ENCODE peak calls at places on chromosomes 16 and 17, in five cellular contexts. T, P, V, E and G are unnamed samples.

GRCh38 chr16:84718-85452 is 6.9 kb downstream of the MPG start:
- DNase-seq in T (no peak), P (peak; percentile 80), V (peak; percentile 96), E (peak; percentile 96), G (peak; percentile 96)

GRCh38 chr17:40107266-40107980 is 7.0 kb upstream of the NR1D1 start:
- DNase-seq in T (no peak), P (peak; percentile 41), V (peak; percentile 60), E (no peak), G (peak; percentile 92)

GRCh38 chr17:8138672-8139371 is 13.4 kb downstream of the PER1 start:
- DNase-seq in T (peak; percentile 95), P (peak; percentile 95), V (peak; percentile 95), E (peak; percentile 98), G (peak; percentile 93)

GRCh38 chr17:39867084-39867890 is 715 bp upstream of the ZPBP2 start:
- DNase-seq in T (peak; percentile 22), P (no peak), V (no peak), E (no peak), G (no peak)

GRCh38 chr17:45147102-45147580 is 1.1 kb upstream of the HEXIM1 start:
- DNase-seq in T (no peak), P (no peak), V (no peak), E (peak; percentile 62), G (peak; percentile 87)

GRCh38 chr17:49631496-49631895 is 46.4 kb downstream of the SPOP start:
- DNase-seq in T (no peak), P (no peak), V (no peak), E (no peak), G (no peak)

GRCh38 chr16:21167360-21167759 is 8.9 kb downstream of the LDAF1 start:
- DNase-seq in T (no peak), P (no peak), V (no peak), E (peak; percentile 98), G (no peak)

GRCh38 chr17:35807371-35808144 is 1.7 kb upstream of the TAF15 start:
- DNase-seq in T (no peak), P (no peak), V (no peak), E (peak; percentile 74), G (no peak)

GRCh38 chr16:1731603-1732002 is 25.6 kb downstream of the MAPK8IP3 start:
- DNase-seq in T (no peak), P (no peak), V (no peak), E (no peak), G (no peak)

GRCh38 chr16:1732071-1732470 is 26.1 kb downstream of the MAPK8IP3 start:
- DNase-seq in T (no peak), P (no peak), V (no peak), E (no peak), G (no peak)

GRCh38 chr16:1734123-1734522 is 28.1 kb downstream of the MAPK8IP3 start:
- DNase-seq in T (no peak), P (no peak), V (no peak), E (no peak), G (no peak)

GRCh38 chr16:1731073-1731472 is 25.1 kb downstream of the MAPK8IP3 start:
- DNase-seq in T (no peak), P (no peak), V (no peak), E (no peak), G (no peak)

GRCh38 chr16:1734816-1735215 is 28.8 kb downstream of the MAPK8IP3 start:
- DNase-seq in T (no peak), P (no peak), V (no peak), E (no peak), G (no peak)
- H3K4me3 ChIP-seq in T (no peak overlapping the region), P (no peak overlapping the region), V (no peak overlapping the region), E (no peak overlapping the region), G (no peak overlapping the region)

GRCh38 chr16:30369091-30369937 is 980 bp downstream of the TBC1D10B start:
- DNase-seq in T (no peak), P (peak; percentile 63), V (no peak), E (no peak), G (peak; percentile 38)
- TF ChIP-seq POLR2A in T (no peak), P (peak; percentile 39), V (no peak), E (no peak), G (no peak)

GRCh38 chr17:76869878-76870714 is 1.9 kb downstream of the MGAT5B start:
- DNase-seq in T (no peak), P (no peak), V (no peak), E (peak; percentile 12), G (peak; percentile 37)
- H3K4me3 ChIP-seq in T (no peak overlapping the region), P (no peak overlapping the region), V (no peak overlapping the region), E (no peak overlapping the region), G (no peak overlapping the region)

DNA sequence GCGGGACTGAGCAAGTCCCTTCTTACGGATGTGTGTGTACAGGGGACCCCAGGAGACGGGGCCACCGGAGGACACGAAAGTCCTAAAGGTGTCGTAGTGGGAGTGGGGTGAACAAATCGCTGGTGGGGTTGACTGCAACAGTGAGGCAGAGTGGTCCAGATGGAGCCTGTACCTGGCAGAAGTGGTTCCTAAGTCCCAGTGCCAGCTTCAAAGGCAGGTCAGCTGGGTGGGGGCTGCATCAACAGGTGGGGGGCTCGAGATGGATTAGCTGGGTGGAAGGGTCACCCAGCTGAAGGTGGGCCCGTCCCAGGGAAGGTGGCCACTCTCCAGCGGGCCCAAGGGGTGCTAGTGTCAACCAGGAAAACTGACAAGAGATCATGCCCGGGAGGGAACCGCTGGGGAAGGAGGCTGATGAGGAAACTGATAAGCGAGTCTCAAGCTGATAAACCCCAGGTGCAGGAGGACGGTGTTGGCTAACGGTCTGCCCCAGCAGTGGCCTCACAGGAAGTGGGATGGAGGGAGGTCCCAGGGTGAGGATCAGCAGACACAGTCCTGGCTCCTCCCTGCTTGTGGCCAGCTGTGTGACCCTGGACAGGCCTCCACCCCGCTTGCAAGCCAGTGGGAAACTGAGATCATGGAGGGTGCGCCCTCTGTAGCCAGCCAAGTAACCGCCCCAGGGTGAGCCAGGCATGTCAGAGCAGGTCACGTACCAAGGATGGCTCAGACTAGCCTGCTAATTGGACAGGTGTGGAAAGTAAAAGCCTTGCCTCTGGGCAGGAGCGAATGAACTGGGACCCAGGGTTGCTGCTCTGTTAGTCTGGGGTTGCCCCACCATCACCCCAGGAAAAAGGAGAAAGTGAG is 1.0 kb downstream of the ORAI3 start:
- DNase-seq in T (peak; percentile 94), P (peak; percentile 98), V (peak; percentile 71), E (peak; percentile 80), G (peak; percentile 94)
- TF ChIP-seq POLR2A in T (no peak), P (peak; percentile 99), V (peak; percentile 51), E (peak; percentile 59), G (peak; percentile 55)

GRCh38 chr17:18281815-18282214 is 21.4 kb downstream of the MIEF2 start:
- DNase-seq in T (no peak), P (no peak), V (no peak), E (no peak), G (no peak)
- H3K4me3 ChIP-seq in T (no peak overlapping the region), P (no peak overlapping the region), V (no peak overlapping the region), E (no peak overlapping the region), G (no peak overlapping the region)

GRCh38 chr17:13403982-13404931 is 197.5 kb downstream of the HS3ST3A1 start:
- DNase-seq in T (no peak), P (no peak), V (no peak), E (no peak), G (no peak)
- TF ChIP-seq POLR2A in T (no peak), P (no peak), V (no peak), E (no peak), G (no peak)

DNA sequence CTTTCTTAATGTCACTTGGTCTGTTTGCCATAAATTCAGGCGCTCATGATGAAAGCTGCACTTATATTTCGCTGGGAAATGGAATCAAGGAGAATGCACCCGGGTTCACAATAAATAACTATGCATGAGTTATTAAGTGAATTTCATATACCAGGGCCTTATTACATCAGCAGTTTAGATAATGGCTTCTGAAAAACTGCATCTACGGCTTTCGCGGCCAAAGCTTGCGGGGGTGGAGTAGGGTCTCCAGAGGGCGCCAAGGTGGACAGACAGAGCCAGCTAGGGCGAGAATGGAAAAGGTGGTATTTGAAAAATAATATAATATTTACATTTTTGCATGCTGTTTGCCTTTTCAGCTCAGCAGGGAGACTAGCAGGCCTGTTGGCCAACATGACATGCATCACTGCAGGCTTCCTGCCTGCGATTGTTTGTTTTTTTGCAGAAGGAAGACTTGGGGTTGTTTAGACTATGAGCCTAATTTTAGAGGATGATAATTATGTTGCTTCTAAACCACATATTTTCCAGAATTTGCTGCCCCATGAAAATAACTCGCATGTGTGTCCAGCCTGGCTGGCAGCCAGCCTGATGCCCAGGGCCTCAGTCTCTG is 173.8 kb upstream of the IRX3 start:
- DNase-seq in T (no peak), P (no peak), V (no peak), E (no peak), G (no peak)
- H3K4me3 ChIP-seq in T (no peak overlapping the region), P (no peak overlapping the region), V (no peak overlapping the region), E (no peak overlapping the region), G (no peak overlapping the region)

DNA sequence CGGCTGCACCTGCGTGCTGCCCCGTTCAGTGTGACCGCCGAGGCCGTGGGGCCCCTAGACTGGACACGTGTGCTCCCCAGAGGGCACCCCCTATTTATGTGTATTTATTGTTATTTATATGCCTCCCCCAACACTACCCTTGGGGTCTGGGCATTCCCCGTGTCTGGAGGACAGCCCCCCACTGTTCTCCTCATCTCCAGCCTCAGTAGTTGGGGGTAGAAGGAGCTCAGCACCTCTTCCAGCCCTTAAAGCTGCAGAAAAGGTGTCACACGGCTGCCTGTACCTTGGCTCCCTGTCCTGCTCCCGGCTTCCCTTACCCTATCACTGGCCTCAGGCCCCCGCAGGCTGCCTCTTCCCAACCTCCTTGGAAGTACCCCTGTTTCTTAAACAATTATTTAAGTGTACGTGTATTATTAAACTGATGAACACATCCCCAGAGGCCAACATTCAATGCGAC is 1.7 kb downstream of the IL17C start:
- DNase-seq in T (no peak), P (no peak), V (no peak), E (no peak), G (no peak)
- TF ChIP-seq POLR2A in T (no peak), P (no peak), V (no peak), E (no peak), G (no peak)

DNA sequence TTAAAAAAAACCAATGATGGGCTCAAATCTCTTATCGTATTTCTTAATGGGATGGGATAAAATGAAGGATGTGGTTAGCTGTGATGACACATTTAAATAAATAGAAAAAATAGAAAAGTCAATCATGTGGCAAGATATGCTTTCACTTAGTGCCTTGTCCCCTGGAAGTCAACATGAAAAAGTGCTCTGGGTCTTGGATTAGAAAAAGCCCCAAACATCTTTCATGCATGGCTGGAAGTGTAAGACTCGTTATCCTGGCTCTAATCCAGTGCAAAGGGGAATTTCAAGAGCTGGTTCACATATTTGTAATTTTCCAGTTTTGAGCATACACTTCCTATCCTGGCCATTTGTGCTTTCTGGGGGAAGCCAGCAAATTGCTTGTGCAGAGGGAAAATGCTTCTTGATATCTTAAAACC is 160.9 kb downstream of the MAP2K6 start:
- DNase-seq in T (no peak), P (peak; percentile 16), V (peak; percentile 55), E (peak; percentile 87), G (no peak)
- H3K4me3 ChIP-seq in T (no peak overlapping the region), P (no peak overlapping the region), V (no peak overlapping the region), E (no peak overlapping the region), G (no peak overlapping the region)